ENCODE peak calls at places on chromosome 14, in six cellular contexts. One of them, this sample, is unnamed.

GRCh38 chr14:75259510-75259855 is 19.1 kb upstream of the FOS start:
- DNase-seq in kidney: no peak
- DNase-seq in fibroblast of lung: peak; percentile 75
- DNase-seq in aorta: no peak
- DNase-seq in left ventricle myocardium inferior: no peak
- DNase-seq in psoas muscle: no peak
- DNase-seq in this sample: no peak

GRCh38 chr14:59254911-59255545 is 66.6 kb downstream of the DAAM1 start:
- DNase-seq in kidney: no peak
- DNase-seq in fibroblast of lung: peak; percentile 57
- DNase-seq in left ventricle myocardium inferior: no peak
- DNase-seq in psoas muscle: no peak
- DNase-seq in aorta: no peak
- DNase-seq in this sample: no peak

GRCh38 chr14:53020193-53020932 is 69.5 kb upstream of the FERMT2 start:
- DNase-seq in kidney: no peak
- DNase-seq in left ventricle myocardium inferior: no peak
- DNase-seq in fibroblast of lung: no peak
- DNase-seq in aorta: no peak
- DNase-seq in psoas muscle: no peak
- DNase-seq in this sample: no peak

GRCh38 chr14:89912667-89913211 is 41.8 kb downstream of the EFCAB11 start:
- DNase-seq in fibroblast of lung: peak; percentile 96
- DNase-seq in left ventricle myocardium inferior: no peak
- DNase-seq in kidney: no peak
- DNase-seq in aorta: peak; percentile 64
- DNase-seq in psoas muscle: no peak
- DNase-seq in this sample: no peak

GRCh38 chr14:103103461-103104388 is 9.2 kb downstream of the EXOC3L4 start:
- DNase-seq in kidney: peak; percentile 91
- DNase-seq in fibroblast of lung: peak; percentile 73
- DNase-seq in psoas muscle: peak; percentile 62
- DNase-seq in aorta: peak; percentile 75
- DNase-seq in left ventricle myocardium inferior: peak; percentile 64
- DNase-seq in this sample: peak; percentile 84

GRCh38 chr14:87250992-87251391 is 742.0 kb downstream of the GALC start:
- DNase-seq in aorta: no peak
- DNase-seq in psoas muscle: no peak
- DNase-seq in kidney: no peak
- DNase-seq in left ventricle myocardium inferior: no peak
- DNase-seq in fibroblast of lung: no peak
- DNase-seq in this sample: no peak

GRCh38 chr14:103141117-103141796 is 18.0 kb downstream of the TNFAIP2 start:
- DNase-seq in kidney: peak; percentile 80
- DNase-seq in aorta: peak; percentile 59
- DNase-seq in left ventricle myocardium inferior: no peak
- DNase-seq in fibroblast of lung: peak; percentile 61
- DNase-seq in psoas muscle: no peak
- DNase-seq in this sample: peak; percentile 71

GRCh38 chr14:33564774-33565630 is 385.9 kb downstream of the EGLN3 start:
- DNase-seq in fibroblast of lung: no peak
- DNase-seq in aorta: no peak
- DNase-seq in kidney: no peak
- DNase-seq in psoas muscle: no peak
- DNase-seq in left ventricle myocardium inferior: no peak
- DNase-seq in this sample: no peak

GRCh38 chr14:65356327-65356836 is 56.1 kb upstream of the FUT8 start:
- DNase-seq in psoas muscle: no peak
- DNase-seq in aorta: no peak
- DNase-seq in kidney: no peak
- DNase-seq in fibroblast of lung: peak; percentile 64
- DNase-seq in left ventricle myocardium inferior: no peak
- DNase-seq in this sample: no peak

GRCh38 chr14:85279407-85279806 is 250.5 kb upstream of the FLRT2 start:
- DNase-seq in left ventricle myocardium inferior: no peak
- DNase-seq in kidney: no peak
- DNase-seq in fibroblast of lung: no peak
- DNase-seq in aorta: no peak
- DNase-seq in psoas muscle: no peak
- DNase-seq in this sample: no peak

GRCh38 chr14:82445810-82446575 is 912.3 kb upstream of the SEL1L start:
- DNase-seq in fibroblast of lung: no peak
- DNase-seq in aorta: no peak
- DNase-seq in kidney: no peak
- DNase-seq in left ventricle myocardium inferior: no peak
- DNase-seq in psoas muscle: no peak
- DNase-seq in this sample: no peak

DNA sequence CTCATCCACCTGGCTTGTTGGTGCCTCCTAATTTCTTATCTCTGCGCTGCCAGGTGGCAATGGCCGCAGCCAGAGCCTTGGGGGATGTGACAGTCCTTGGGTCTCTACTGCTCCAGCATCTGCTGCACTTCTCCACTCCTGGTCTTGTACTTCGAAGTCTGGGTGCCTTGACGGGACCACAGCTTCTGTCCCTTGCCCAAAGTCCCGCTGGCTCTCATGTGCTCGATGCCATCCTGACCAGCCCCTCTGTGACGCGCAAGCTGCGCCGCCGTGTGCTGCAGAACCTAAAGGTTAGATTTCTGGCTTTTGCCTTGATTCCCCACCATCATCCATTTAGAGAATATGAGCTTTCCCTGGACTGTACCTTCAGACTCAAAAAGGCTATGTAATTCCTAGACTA is 3.8 kb downstream of the CIDEB start:
- DNase-seq in aorta: no peak
- DNase-seq in psoas muscle: no peak
- DNase-seq in left ventricle myocardium inferior: no peak
- DNase-seq in fibroblast of lung: no peak
- DNase-seq in kidney: no peak
- DNase-seq in this sample: no peak
- H3K4me1 ChIP-seq in aorta: no peaks in the 10 kb centered on the region
- H3K4me1 ChIP-seq in psoas muscle: peaks cover 14% of the 10 kb centered on the region
- H3K4me1 ChIP-seq in left ventricle myocardium inferior: peaks cover 37% of the 10 kb centered on the region
- H3K4me1 ChIP-seq in fibroblast of lung: peaks cover 4% of the 10 kb centered on the region
- H3K4me1 ChIP-seq in kidney: peaks cover 13% of the 10 kb centered on the region
- H3K4me1 ChIP-seq in this sample: peaks cover 7% of the 10 kb centered on the region

DNA sequence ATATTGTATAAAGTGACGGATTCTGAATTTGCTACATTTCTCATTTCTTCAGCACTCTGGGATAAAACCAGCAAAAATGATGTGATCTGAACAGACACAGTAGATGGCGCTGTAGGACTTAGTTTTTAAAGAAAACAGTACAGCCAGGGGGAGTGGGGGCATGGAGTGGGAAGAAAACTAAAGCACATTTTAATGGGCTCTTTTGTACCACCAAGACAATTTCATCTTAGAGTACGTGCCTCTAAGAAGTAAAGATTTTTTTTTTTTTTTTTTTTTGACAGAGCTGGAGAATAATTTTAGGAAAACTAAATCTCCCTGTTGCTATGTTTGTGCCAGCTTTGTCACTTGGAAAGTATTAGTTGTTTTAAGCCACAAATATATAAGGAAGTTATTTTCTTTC is 124.4 kb downstream of the RAD51B start:
- DNase-seq in aorta: peak; percentile 67
- DNase-seq in psoas muscle: no peak
- DNase-seq in left ventricle myocardium inferior: peak; percentile 18
- DNase-seq in kidney: peak; percentile 68
- DNase-seq in fibroblast of lung: peak; percentile 92
- DNase-seq in this sample: peak; percentile 67
- H3K4me1 ChIP-seq in aorta: peaks cover 10% of the 10 kb centered on the region
- H3K4me1 ChIP-seq in psoas muscle: peaks cover 41% of the 10 kb centered on the region
- H3K4me1 ChIP-seq in left ventricle myocardium inferior: peaks cover 34% of the 10 kb centered on the region
- H3K4me1 ChIP-seq in kidney: peaks cover 25% of the 10 kb centered on the region
- H3K4me1 ChIP-seq in fibroblast of lung: peaks cover 18% of the 10 kb centered on the region
- H3K4me1 ChIP-seq in this sample: peaks cover 37% of the 10 kb centered on the region

DNA sequence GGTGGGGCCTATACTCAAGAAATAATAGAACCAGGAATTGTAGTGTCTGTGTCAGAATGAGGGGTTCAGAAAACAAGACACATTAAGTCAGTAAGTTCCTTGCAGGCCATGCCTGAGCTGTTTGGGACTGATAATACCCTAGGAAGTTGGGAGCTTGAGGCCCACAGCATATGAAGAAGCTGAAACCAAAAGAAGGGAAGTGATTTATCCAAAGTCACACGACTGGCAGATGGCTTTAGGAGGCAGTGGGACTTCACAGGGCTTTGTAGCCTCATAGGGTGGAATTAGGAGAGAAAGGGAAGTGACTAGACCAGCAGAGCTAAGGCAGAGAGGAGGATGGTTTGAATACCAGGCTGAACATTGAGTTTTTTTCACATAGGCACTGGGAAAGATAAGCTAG is 56.6 kb upstream of the SRSF5 start:
- DNase-seq in fibroblast of lung: no peak
- DNase-seq in kidney: no peak
- DNase-seq in psoas muscle: no peak
- DNase-seq in aorta: peak; percentile 61
- DNase-seq in left ventricle myocardium inferior: no peak
- DNase-seq in this sample: no peak
- H3K4me1 ChIP-seq in fibroblast of lung: peaks cover 8% of the 10 kb centered on the region
- H3K4me1 ChIP-seq in kidney: peaks cover 25% of the 10 kb centered on the region
- H3K4me1 ChIP-seq in psoas muscle: peaks cover 37% of the 10 kb centered on the region
- H3K4me1 ChIP-seq in aorta: peaks cover 3% of the 10 kb centered on the region
- H3K4me1 ChIP-seq in left ventricle myocardium inferior: peaks cover 59% of the 10 kb centered on the region
- H3K4me1 ChIP-seq in this sample: peaks cover 77% of the 10 kb centered on the region

DNA sequence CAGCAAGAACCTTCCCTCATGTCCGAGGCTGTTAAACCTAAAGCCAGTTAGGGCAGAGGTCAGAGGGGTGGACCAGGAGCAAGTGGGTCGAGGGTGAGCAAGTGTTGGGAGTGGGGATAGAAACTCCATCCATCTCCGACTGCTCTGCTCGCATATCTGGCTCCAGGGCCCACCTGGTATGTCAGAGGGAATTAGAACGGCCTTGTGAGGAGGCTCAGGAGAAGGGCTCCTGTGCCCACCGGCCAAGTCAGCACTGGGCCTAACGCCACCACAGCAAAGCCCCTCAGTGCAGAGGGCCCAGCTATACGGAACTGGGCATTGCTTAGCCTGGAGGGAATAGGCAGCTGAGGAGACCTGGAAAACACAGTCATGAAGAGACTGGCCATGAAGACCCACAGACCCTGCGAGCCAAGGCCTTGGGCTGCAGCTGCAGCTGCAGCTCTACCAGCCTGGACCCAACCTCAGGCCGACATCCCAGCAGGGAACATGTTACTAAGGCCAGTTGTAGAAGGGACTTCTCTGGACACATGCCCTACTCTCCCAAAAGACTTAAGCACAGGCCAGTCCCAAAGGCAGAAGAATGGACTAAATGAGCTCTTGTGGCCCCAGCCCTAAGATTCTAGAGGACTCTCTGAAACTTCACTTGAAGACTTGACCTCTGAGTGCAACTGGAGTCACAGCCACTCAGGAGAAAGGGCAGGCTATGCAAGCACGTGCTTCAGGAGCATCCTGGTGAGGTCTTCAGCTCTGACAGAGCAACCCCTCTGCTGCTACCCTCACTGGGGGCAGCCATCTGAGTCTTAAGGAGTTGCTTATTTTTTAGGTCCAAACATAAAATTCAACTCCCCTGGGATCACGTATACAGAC is 34.1 kb downstream of the DAD1 start:
- DNase-seq in aorta: no peak
- DNase-seq in psoas muscle: no peak
- DNase-seq in left ventricle myocardium inferior: no peak
- DNase-seq in fibroblast of lung: no peak
- DNase-seq in kidney: no peak
- DNase-seq in this sample: no peak
- H3K4me1 ChIP-seq in aorta: no peaks in the 10 kb centered on the region
- H3K4me1 ChIP-seq in psoas muscle: peaks cover 12% of the 10 kb centered on the region
- H3K4me1 ChIP-seq in left ventricle myocardium inferior: peaks cover 50% of the 10 kb centered on the region
- H3K4me1 ChIP-seq in fibroblast of lung: peaks cover 6% of the 10 kb centered on the region
- H3K4me1 ChIP-seq in kidney: peaks cover 4% of the 10 kb centered on the region
- H3K4me1 ChIP-seq in this sample: peaks cover 51% of the 10 kb centered on the region

DNA sequence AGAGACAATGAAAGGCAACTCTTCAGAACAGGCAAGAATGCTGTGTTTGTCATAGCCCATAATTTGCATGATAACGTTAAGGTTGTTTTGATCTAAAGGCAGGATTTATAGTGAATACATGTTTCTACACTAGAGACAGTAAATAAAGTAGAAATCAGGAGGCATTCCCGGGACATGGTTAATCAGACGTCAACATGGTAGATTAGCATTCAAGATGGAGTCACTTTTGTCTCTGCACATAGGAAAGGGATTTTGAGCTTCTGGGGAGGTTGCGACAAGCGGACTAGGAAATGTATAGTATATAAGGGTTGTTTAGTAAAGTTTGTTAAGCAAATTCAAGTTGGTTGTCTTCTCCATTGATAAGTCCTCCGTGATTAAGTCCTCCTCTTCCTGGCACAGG is 2.8 kb upstream of the RNASE1 start:
- DNase-seq in psoas muscle: no peak
- DNase-seq in left ventricle myocardium inferior: no peak
- DNase-seq in aorta: no peak
- DNase-seq in kidney: no peak
- DNase-seq in fibroblast of lung: no peak
- DNase-seq in this sample: no peak
- H3K4me1 ChIP-seq in psoas muscle: no peaks in the 10 kb centered on the region
- H3K4me1 ChIP-seq in left ventricle myocardium inferior: peaks cover 27% of the 10 kb centered on the region
- H3K4me1 ChIP-seq in aorta: no peaks in the 10 kb centered on the region
- H3K4me1 ChIP-seq in kidney: no peaks in the 10 kb centered on the region
- H3K4me1 ChIP-seq in fibroblast of lung: no peaks in the 10 kb centered on the region
- H3K4me1 ChIP-seq in this sample: no peaks in the 10 kb centered on the region

GRCh38 chr14:99878563-99878962 is 85.3 kb downstream of the EML1 start:
- DNase-seq in kidney: no peak
- DNase-seq in psoas muscle: no peak
- DNase-seq in left ventricle myocardium inferior: no peak
- DNase-seq in aorta: no peak
- DNase-seq in fibroblast of lung: no peak
- DNase-seq in this sample: no peak
- H3K4me1 ChIP-seq in kidney: no peaks in the 10 kb centered on the region
- H3K4me1 ChIP-seq in psoas muscle: no peaks in the 10 kb centered on the region
- H3K4me1 ChIP-seq in left ventricle myocardium inferior: peaks cover 30% of the 10 kb centered on the region
- H3K4me1 ChIP-seq in aorta: no peaks in the 10 kb centered on the region
- H3K4me1 ChIP-seq in fibroblast of lung: peaks cover 5% of the 10 kb centered on the region
- H3K4me1 ChIP-seq in this sample: no peaks in the 10 kb centered on the region

GRCh38 chr14:77714926-77715325 is 7.0 kb downstream of the SLIRP start:
- DNase-seq in aorta: no peak
- DNase-seq in fibroblast of lung: no peak
- DNase-seq in psoas muscle: no peak
- DNase-seq in kidney: no peak
- DNase-seq in left ventricle myocardium inferior: no peak
- DNase-seq in this sample: no peak
- H3K4me1 ChIP-seq in aorta: no peaks in the 10 kb centered on the region
- H3K4me1 ChIP-seq in fibroblast of lung: no peaks in the 10 kb centered on the region
- H3K4me1 ChIP-seq in psoas muscle: peaks cover 6% of the 10 kb centered on the region
- H3K4me1 ChIP-seq in kidney: peaks cover 8% of the 10 kb centered on the region
- H3K4me1 ChIP-seq in left ventricle myocardium inferior: peaks cover 16% of the 10 kb centered on the region
- H3K4me1 ChIP-seq in this sample: peaks cover 3% of the 10 kb centered on the region

DNA sequence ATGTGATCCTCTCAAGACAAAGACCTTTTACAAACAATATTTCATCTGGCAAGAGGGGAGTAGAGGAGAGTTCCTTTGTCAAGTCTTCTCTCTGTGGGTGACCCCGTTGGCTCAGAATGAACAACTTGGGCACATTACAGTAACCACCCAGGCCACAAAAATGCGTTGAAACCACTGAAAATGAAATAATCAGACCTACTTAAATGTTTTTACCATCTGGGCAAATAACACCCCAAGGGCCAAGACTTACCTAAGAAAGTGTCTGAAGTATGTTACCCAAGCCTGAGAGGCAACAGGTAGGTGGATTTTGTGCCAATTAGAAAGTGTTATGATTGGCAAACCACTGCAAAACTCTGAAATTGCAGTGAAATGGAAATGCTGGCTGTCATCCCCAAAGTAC is 1.3 kb downstream of the TC2N start:
- DNase-seq in psoas muscle: no peak
- DNase-seq in kidney: no peak
- DNase-seq in fibroblast of lung: peak; percentile 53
- DNase-seq in left ventricle myocardium inferior: no peak
- DNase-seq in aorta: no peak
- DNase-seq in this sample: no peak
- H3K4me1 ChIP-seq in psoas muscle: no peaks in the 10 kb centered on the region
- H3K4me1 ChIP-seq in kidney: no peaks in the 10 kb centered on the region
- H3K4me1 ChIP-seq in fibroblast of lung: peaks cover 3% of the 10 kb centered on the region
- H3K4me1 ChIP-seq in left ventricle myocardium inferior: no peaks in the 10 kb centered on the region
- H3K4me1 ChIP-seq in aorta: no peaks in the 10 kb centered on the region
- H3K4me1 ChIP-seq in this sample: peaks cover 9% of the 10 kb centered on the region

GRCh38 chr14:32298346-32298745 is 30.8 kb upstream of the AKAP6 start:
- DNase-seq in kidney: no peak
- DNase-seq in psoas muscle: no peak
- DNase-seq in fibroblast of lung: no peak
- DNase-seq in left ventricle myocardium inferior: no peak
- DNase-seq in aorta: no peak
- DNase-seq in this sample: no peak
- H3K4me1 ChIP-seq in kidney: no peaks in the 10 kb centered on the region
- H3K4me1 ChIP-seq in psoas muscle: no peaks in the 10 kb centered on the region
- H3K4me1 ChIP-seq in fibroblast of lung: no peaks in the 10 kb centered on the region
- H3K4me1 ChIP-seq in left ventricle myocardium inferior: peaks cover 20% of the 10 kb centered on the region
- H3K4me1 ChIP-seq in aorta: no peaks in the 10 kb centered on the region
- H3K4me1 ChIP-seq in this sample: no peaks in the 10 kb centered on the region